ENCODE peak calls at places on chromosomes 5 and 9, in five cellular contexts. Y, D, N, T and K are unnamed samples.

GRCh38 chr5:14299666-14300065 is 156.5 kb downstream of the TRIO start:
- DNase-seq in Y (no peak), D (no peak), N (no peak), T (no peak), K (no peak)

GRCh38 chr9:20997503-20998076 is 33.9 kb downstream of the HACD4 start:
- DNase-seq in Y (no peak), D (no peak), N (no peak), T (no peak), K (no peak)

GRCh38 chr5:174180639-174181038 is 135.1 kb downstream of the NSG2 start:
- DNase-seq in Y (no peak), D (no peak), N (no peak), T (no peak), K (no peak)

GRCh38 chr9:135997070-135998012 is 36.2 kb upstream of the UBAC1 start:
- DNase-seq in Y (no peak), D (no peak), N (no peak), T (no peak), K (no peak)

GRCh38 chr5:103375356-103375755 is 116.8 kb downstream of the MACIR start:
- DNase-seq in Y (peak), D (no peak), N (peak), T (no peak), K (peak)

GRCh38 chr5:170860415-170860814 is 1.4 kb upstream of the RANBP17 start:
- DNase-seq in Y (no peak), D (no peak), N (no peak), T (no peak), K (no peak)

GRCh38 chr9:34555435-34556230 is 32.8 kb upstream of the ENHO start:
- DNase-seq in Y (no peak), D (no peak), N (no peak), T (no peak), K (no peak)

GRCh38 chr5:173592050-173592669 is 24.3 kb downstream of the BOD1 start:
- DNase-seq in Y (no peak), D (no peak), N (no peak), T (no peak), K (no peak)

GRCh38 chr5:113293613-113294340 is 141.0 kb downstream of the TSSK1B start:
- DNase-seq in Y (peak), D (peak), N (peak), T (no peak), K (no peak)

GRCh38 chr9:134626141-134626423 is 15.5 kb upstream of the COL5A1 start:
- DNase-seq in Y (no peak), D (no peak), N (no peak), T (no peak), K (no peak)

GRCh38 chr9:106677374-106677773 is 185.6 kb upstream of the ZNF462 start:
- DNase-seq in Y (no peak), D (no peak), N (no peak), T (no peak), K (no peak)

GRCh38 chr9:104232781-104233341 is 138.8 kb downstream of the SMC2 start:
- DNase-seq in Y (peak), D (no peak), N (peak), T (no peak), K (no peak)

GRCh38 chr5:38845555-38846378 is at the start of gene OSMR:
- DNase-seq in Y (peak), D (peak), N (peak), T (peak), K (peak)

GRCh38 chr9:18896004-18896403 is 137.0 kb downstream of the SAXO1 start:
- DNase-seq in Y (no peak), D (no peak), N (no peak), T (no peak), K (no peak)

GRCh38 chr5:64229163-64229774 is 63.6 kb downstream of the RNF180 start:
- DNase-seq in Y (peak), D (no peak), N (peak), T (no peak), K (no peak)

GRCh38 chr9:98807070-98807810 is at the start of gene GALNT12:
- DNase-seq in Y (no peak), D (no peak), N (no peak), T (no peak), K (no peak)

GRCh38 chr5:63960646-63961045 is 1.6 kb downstream of the HTR1A start:
- DNase-seq in Y (no peak), D (no peak), N (no peak), T (no peak), K (no peak)

GRCh38 chr9:26034776-26035175 is 356.5 kb upstream of the TUSC1 start:
- DNase-seq in Y (no peak), D (no peak), N (peak), T (no peak), K (no peak)

GRCh38 chr9:114301798-114302565 is 20.9 kb upstream of the ORM1 start:
- DNase-seq in Y (no peak), D (no peak), N (no peak), T (no peak), K (no peak)

GRCh38 chr5:51810592-51810991 is 427.3 kb downstream of the ISL1 start:
- DNase-seq in Y (no peak), D (no peak), N (no peak), T (no peak), K (no peak)

GRCh38 chr9:88041447-88041846 is 67.1 kb upstream of the CDK20 start:
- DNase-seq in Y (no peak), D (no peak), N (peak), T (no peak), K (no peak)
- TF ChIP-seq CTCF in Y (peak), D (peak), N (peak), T (no peak), K (peak)

GRCh38 chr5:158013939-158014338 is 155.0 kb upstream of the CLINT1 start:
- DNase-seq in Y (no peak), D (peak), N (peak), T (no peak), K (no peak)
- TF ChIP-seq CTCF in Y (peak), D (peak), N (peak), T (no peak), K (peak)

DNA sequence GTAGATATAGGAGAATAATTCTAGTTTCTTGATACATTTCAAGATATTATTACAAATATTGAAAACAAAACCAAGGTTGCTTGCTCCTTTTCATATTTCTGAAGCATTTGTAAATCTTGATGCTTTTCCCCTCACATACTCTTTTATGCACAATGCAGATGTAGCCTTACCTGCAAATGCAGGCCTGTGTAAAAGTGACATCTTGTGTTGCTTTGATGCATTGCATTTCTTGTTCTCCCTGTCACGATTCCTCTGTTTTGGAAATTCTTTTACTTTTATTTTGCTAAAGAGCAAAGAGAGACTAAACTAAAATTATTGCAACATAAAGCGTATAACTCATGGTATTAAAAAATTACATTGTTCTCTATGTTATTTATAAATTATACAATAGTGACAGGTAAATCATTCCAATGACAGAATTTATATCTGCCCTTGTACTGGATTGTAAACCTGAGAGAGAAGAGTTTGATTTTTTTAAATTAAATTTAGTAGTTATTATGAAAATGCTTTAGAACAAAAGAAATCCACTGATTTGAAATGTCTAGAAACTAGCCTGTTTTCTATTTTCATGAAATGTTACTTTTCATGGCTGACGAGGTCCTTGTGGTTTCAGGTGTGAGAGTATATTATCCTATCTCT is 970.0 kb downstream of the MAT2B start:
- DNase-seq in Y (peak), D (no peak), N (peak), T (no peak), K (no peak)
- TF ChIP-seq CTCF in Y (peak), D (peak), N (peak), T (no peak), K (peak)

GRCh38 chr9:93321220-93321610 is 130.3 kb upstream of the FAM120A start:
- DNase-seq in Y (no peak), D (no peak), N (no peak), T (no peak), K (no peak)

GRCh38 chr9:93325307-93326035 is 126.0 kb upstream of the FAM120A start:
- DNase-seq in Y (no peak), D (no peak), N (no peak), T (no peak), K (no peak)

GRCh38 chr9:93326654-93327053 is 124.8 kb upstream of the FAM120A start:
- DNase-seq in Y (no peak), D (no peak), N (no peak), T (no peak), K (no peak)

GRCh38 chr9:93326056-93326455 is 125.4 kb upstream of the FAM120A start:
- DNase-seq in Y (no peak), D (no peak), N (no peak), T (no peak), K (no peak)

GRCh38 chr9:93324191-93324834 is 127.2 kb upstream of the FAM120A start:
- DNase-seq in Y (no peak), D (no peak), N (no peak), T (no peak), K (no peak)
- TF ChIP-seq CTCF in Y (no peak), D (no peak), N (no peak), T (no peak), K (no peak)

GRCh38 chr5:146878471-146879172 is at the start of gene PPP2R2B:
- DNase-seq in Y (peak), D (peak), N (peak), T (no peak), K (no peak)
- TF ChIP-seq CTCF in Y (no peak), D (no peak), N (no peak), T (no peak), K (no peak)

DNA sequence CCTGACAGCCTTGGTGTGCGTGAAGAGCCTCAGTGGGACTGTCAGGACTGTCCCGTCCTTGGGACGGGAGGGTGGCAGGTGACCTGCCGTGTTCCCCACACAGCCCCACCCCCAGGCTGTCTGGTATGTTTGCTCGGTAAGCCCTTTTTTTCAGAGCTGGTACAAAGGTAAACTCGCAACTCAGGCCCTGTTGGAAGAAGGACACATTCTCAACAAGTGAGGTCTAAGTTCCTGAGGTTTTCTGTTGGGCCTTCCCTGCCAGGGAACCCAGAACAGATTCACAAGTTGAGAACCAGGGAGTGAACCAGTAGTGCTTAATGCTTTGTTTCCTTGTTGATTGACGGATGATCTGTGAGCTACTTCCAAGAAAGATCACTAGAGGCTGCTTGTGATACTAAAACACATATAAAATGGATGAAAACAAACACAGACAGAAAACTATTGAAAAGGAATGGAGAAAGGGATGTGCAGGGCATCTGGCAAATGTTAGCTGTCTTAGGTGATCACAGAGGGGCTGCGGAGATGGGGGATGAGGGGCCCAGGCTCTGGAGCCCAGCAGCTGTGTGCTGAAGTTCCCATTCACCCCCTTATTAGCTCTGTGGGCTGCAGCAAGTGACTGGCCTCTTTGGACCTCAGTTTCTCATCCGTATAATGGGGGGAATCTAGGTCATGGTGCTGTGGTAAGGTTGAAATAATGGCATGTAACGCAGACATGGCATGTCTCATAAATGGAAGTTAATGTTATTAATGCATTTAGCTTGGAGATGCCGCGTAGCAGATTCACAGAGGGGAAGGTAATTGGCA is 2.7 kb downstream of the NDST1 start:
- DNase-seq in Y (peak), D (no peak), N (no peak), T (no peak), K (no peak)
- TF ChIP-seq CTCF in Y (no peak), D (no peak), N (no peak), T (no peak), K (no peak)